ENCODE peak calls at places on chromosomes 4 and X, in five cellular contexts. One of them, this sample, is unnamed.

GRCh38 chr4:147975902-147976301 is 244.0 kb downstream of the ARHGAP10 start:
- DNase-seq in RWPE1: no peak
- DNase-seq in Calu3: no peak
- DNase-seq in WERI-Rb-1: no peak
- DNase-seq in choroid plexus epithelial cell: peak; percentile 13
- DNase-seq in this sample: no peak

GRCh38 chrX:102899940-102900916 is 36.8 kb upstream of the RAB40AL start:
- DNase-seq in RWPE1: peak; percentile 3
- DNase-seq in Calu3: peak; percentile 66
- DNase-seq in WERI-Rb-1: peak; percentile 73
- DNase-seq in choroid plexus epithelial cell: peak; percentile 82
- DNase-seq in this sample: peak; percentile 20

GRCh38 chrX:38473715-38474114 is 87.6 kb upstream of the TSPAN7 start:
- DNase-seq in RWPE1: no peak
- DNase-seq in Calu3: no peak
- DNase-seq in WERI-Rb-1: no peak
- DNase-seq in choroid plexus epithelial cell: no peak
- DNase-seq in this sample: no peak

GRCh38 chr4:73978886-73979285 is 2.9 kb downstream of the PF4 start:
- DNase-seq in RWPE1: peak; percentile 21
- DNase-seq in Calu3: no peak
- DNase-seq in WERI-Rb-1: no peak
- DNase-seq in choroid plexus epithelial cell: peak; percentile 92
- DNase-seq in this sample: no peak

GRCh38 chr4:170198742-170199141 is 109.0 kb upstream of the AADAT start:
- DNase-seq in RWPE1: peak; percentile 24
- DNase-seq in Calu3: no peak
- DNase-seq in WERI-Rb-1: no peak
- DNase-seq in choroid plexus epithelial cell: peak; percentile 45
- DNase-seq in this sample: no peak

GRCh38 chr4:22091351-22091731 is 142.8 kb upstream of the KCNIP4 start:
- DNase-seq in RWPE1: no peak
- DNase-seq in Calu3: peak; percentile 0
- DNase-seq in WERI-Rb-1: no peak
- DNase-seq in choroid plexus epithelial cell: no peak
- DNase-seq in this sample: no peak

GRCh38 chrX:34341258-34341657 is 209.1 kb upstream of the FAM47A start:
- DNase-seq in RWPE1: no peak
- DNase-seq in Calu3: no peak
- DNase-seq in WERI-Rb-1: no peak
- DNase-seq in choroid plexus epithelial cell: peak; percentile 9
- DNase-seq in this sample: no peak

GRCh38 chr4:177182156-177182555 is 127.5 kb upstream of the NEIL3 start:
- DNase-seq in RWPE1: no peak
- DNase-seq in Calu3: no peak
- DNase-seq in WERI-Rb-1: no peak
- DNase-seq in choroid plexus epithelial cell: peak; percentile 12
- DNase-seq in this sample: no peak

GRCh38 chrX:74420194-74421035 is 878 bp upstream of the SLC16A2 start:
- DNase-seq in RWPE1: peak; percentile 42
- DNase-seq in Calu3: peak; percentile 43
- DNase-seq in WERI-Rb-1: peak; percentile 64
- DNase-seq in choroid plexus epithelial cell: peak; percentile 38
- DNase-seq in this sample: peak; percentile 20
- TF ChIP-seq CTCF in RWPE1: no peak
- TF ChIP-seq CTCF in Calu3: no peak
- TF ChIP-seq CTCF in WERI-Rb-1: no peak
- TF ChIP-seq CTCF in choroid plexus epithelial cell: no peak
- TF ChIP-seq CTCF in this sample: no peak

DNA sequence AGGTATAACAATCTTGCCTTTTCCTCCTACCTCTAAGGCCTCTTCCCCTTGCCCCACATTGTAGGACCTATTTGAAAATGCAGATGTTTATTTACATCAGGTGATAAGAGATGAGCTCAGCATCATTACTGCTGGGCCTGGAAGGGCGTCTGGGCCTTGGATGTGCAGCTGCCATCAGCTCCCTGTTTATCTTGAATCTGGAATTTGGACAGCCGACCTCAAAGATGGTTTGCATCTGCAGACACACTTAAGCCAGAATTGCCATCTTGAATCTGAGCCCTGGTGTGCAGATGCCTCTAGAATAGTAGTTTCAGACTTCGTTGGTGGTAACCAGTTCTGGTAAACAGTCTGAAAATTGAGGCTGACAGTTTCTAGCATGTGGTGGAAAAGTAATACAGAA is 59.0 kb downstream of the FAM193A start:
- DNase-seq in RWPE1: no peak
- DNase-seq in Calu3: no peak
- DNase-seq in WERI-Rb-1: no peak
- DNase-seq in choroid plexus epithelial cell: peak; percentile 38
- DNase-seq in this sample: no peak
- TF ChIP-seq CTCF in RWPE1: no peak
- TF ChIP-seq CTCF in Calu3: no peak
- TF ChIP-seq CTCF in WERI-Rb-1: no peak
- TF ChIP-seq CTCF in choroid plexus epithelial cell: no peak
- TF ChIP-seq CTCF in this sample: no peak

GRCh38 chr4:102055805-102056204 is 265.3 kb downstream of the BANK1 start:
- DNase-seq in RWPE1: no peak
- DNase-seq in Calu3: no peak
- DNase-seq in WERI-Rb-1: no peak
- DNase-seq in choroid plexus epithelial cell: no peak
- DNase-seq in this sample: no peak
- TF ChIP-seq CTCF in RWPE1: no peak
- TF ChIP-seq CTCF in Calu3: no peak
- TF ChIP-seq CTCF in WERI-Rb-1: peak; percentile 14
- TF ChIP-seq CTCF in choroid plexus epithelial cell: no peak
- TF ChIP-seq CTCF in this sample: no peak

GRCh38 chr4:136634121-136634520 is 898.2 kb downstream of the PCDH18 start:
- DNase-seq in RWPE1: no peak
- DNase-seq in Calu3: no peak
- DNase-seq in WERI-Rb-1: no peak
- DNase-seq in choroid plexus epithelial cell: no peak
- DNase-seq in this sample: no peak

GRCh38 chr4:136636155-136636554 is 896.1 kb downstream of the PCDH18 start:
- DNase-seq in RWPE1: no peak
- DNase-seq in Calu3: no peak
- DNase-seq in WERI-Rb-1: no peak
- DNase-seq in choroid plexus epithelial cell: no peak
- DNase-seq in this sample: no peak

DNA sequence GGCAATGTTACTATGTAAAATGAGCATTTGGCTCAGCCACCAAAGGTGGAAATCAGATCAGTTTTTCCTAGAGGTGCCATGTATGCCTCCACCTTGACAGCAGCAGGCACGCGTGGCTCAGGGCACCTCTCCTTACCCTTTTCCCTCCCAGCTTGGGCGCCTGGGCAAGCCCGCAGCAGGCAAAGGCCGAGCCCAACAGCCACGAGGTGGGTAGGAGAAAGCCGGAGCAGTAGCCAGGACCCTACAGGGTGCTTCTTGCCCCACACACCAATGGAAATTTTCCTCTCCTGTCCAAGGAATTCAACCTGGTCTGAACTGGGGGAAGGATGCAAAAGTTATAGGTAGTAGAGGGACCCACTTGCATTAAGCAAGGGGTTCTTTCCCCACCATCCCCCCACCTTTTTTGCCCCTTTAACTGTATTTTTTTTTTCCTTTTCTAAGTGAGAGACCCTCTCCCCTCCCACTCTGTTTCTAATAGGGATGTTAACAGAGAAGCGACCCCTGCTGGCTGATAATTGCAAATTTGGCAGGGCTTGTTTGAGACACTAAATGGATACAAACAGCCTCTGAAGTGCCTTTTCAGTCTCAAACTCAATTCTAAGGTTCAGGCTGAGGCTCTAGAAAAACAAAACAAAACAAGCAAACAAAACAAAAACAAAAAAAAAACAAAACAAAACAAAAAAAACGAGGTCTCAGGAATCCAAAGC is 895.1 kb downstream of the PCDH18 start:
- DNase-seq in RWPE1: no peak
- DNase-seq in Calu3: peak; percentile 12
- DNase-seq in WERI-Rb-1: peak; percentile 38
- DNase-seq in choroid plexus epithelial cell: peak; percentile 51
- DNase-seq in this sample: peak; percentile 7
- TF ChIP-seq CTCF in RWPE1: peak; percentile 33
- TF ChIP-seq CTCF in Calu3: no peak
- TF ChIP-seq CTCF in WERI-Rb-1: peak; percentile 54
- TF ChIP-seq CTCF in choroid plexus epithelial cell: peak; percentile 74
- TF ChIP-seq CTCF in this sample: peak; percentile 35

GRCh38 chrX:140697618-140698017 is 11.9 kb upstream of the LINC00632 start:
- DNase-seq in RWPE1: no peak
- DNase-seq in Calu3: no peak
- DNase-seq in WERI-Rb-1: no peak
- DNase-seq in choroid plexus epithelial cell: no peak
- DNase-seq in this sample: no peak
- TF ChIP-seq CTCF in RWPE1: no peak
- TF ChIP-seq CTCF in Calu3: no peak
- TF ChIP-seq CTCF in WERI-Rb-1: peak; percentile 12
- TF ChIP-seq CTCF in choroid plexus epithelial cell: no peak
- TF ChIP-seq CTCF in this sample: no peak

GRCh38 chrX:139475432-139475831 is 55.1 kb upstream of the F9 start:
- DNase-seq in RWPE1: no peak
- DNase-seq in Calu3: no peak
- DNase-seq in WERI-Rb-1: no peak
- DNase-seq in choroid plexus epithelial cell: no peak
- DNase-seq in this sample: no peak
- TF ChIP-seq CTCF in RWPE1: no peak
- TF ChIP-seq CTCF in Calu3: no peak
- TF ChIP-seq CTCF in WERI-Rb-1: no peak
- TF ChIP-seq CTCF in choroid plexus epithelial cell: no peak
- TF ChIP-seq CTCF in this sample: no peak

GRCh38 chr4:103026868-103027267 is 7.4 kb upstream of the SLC9B1 start:
- DNase-seq in RWPE1: no peak
- DNase-seq in Calu3: no peak
- DNase-seq in WERI-Rb-1: no peak
- DNase-seq in choroid plexus epithelial cell: peak; percentile 30
- DNase-seq in this sample: no peak

GRCh38 chr4:103030791-103031190 is 11.3 kb upstream of the SLC9B1 start:
- DNase-seq in RWPE1: no peak
- DNase-seq in Calu3: no peak
- DNase-seq in WERI-Rb-1: no peak
- DNase-seq in choroid plexus epithelial cell: no peak
- DNase-seq in this sample: no peak

GRCh38 chr4:103036169-103036568 is 16.7 kb upstream of the SLC9B1 start:
- DNase-seq in RWPE1: no peak
- DNase-seq in Calu3: no peak
- DNase-seq in WERI-Rb-1: no peak
- DNase-seq in choroid plexus epithelial cell: no peak
- DNase-seq in this sample: no peak

DNA sequence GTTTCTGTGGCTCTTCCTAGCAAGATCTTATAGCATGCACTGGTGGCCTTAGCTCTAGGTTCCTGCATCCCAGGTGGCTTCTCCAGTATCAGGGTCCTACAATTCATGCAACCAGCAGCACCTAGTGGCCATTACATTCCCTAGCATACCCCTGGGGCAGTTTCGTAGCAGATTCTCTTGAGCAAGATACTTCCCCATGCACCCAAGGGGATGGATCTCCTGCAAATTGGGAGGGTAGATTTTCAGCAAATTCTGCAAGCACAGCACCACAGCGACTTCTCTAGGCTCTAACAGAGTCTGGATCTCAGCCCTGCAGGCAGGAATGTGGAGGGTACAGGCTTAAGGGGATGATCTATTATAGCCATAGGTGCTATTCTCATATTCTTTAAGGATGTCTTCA is 13.1 kb upstream of the SLC9B1 start:
- DNase-seq in RWPE1: peak; percentile 12
- DNase-seq in Calu3: peak; percentile 42
- DNase-seq in WERI-Rb-1: peak; percentile 61
- DNase-seq in choroid plexus epithelial cell: peak; percentile 73
- DNase-seq in this sample: no peak
- TF ChIP-seq CTCF in RWPE1: no peak
- TF ChIP-seq CTCF in Calu3: peak; percentile 53
- TF ChIP-seq CTCF in WERI-Rb-1: peak; percentile 93
- TF ChIP-seq CTCF in choroid plexus epithelial cell: peak; percentile 87
- TF ChIP-seq CTCF in this sample: peak; percentile 9

GRCh38 chr4:84901173-84901572 is 65.3 kb downstream of the WDFY3 start:
- DNase-seq in RWPE1: no peak
- DNase-seq in Calu3: no peak
- DNase-seq in WERI-Rb-1: peak; percentile 58
- DNase-seq in choroid plexus epithelial cell: no peak
- DNase-seq in this sample: no peak
- TF ChIP-seq CTCF in RWPE1: no peak
- TF ChIP-seq CTCF in Calu3: no peak
- TF ChIP-seq CTCF in WERI-Rb-1: no peak
- TF ChIP-seq CTCF in choroid plexus epithelial cell: no peak
- TF ChIP-seq CTCF in this sample: no peak

This sample was measured in GM20000.